ENCODE peak calls at places on chromosomes 1 and 21, in nine cellular contexts. C is upper lobe of left lung, U is left lung, N is pancreas, B is heart left ventricle, M is IMR-90, Z is heart right ventricle, F is GM23248, H is MM.1S. O is an unnamed sample. For H3K27me3 and H3K4me1, the result is how much of the 10 kb centered on the place peaks cover.

GRCh38 chr1:198088360-198089071 is 68.3 kb upstream of the NEK7 start:
- DNase-seq in N (no peak), H (peak), F (peak), U (peak), C (peak), B (no peak), Z (no peak), M (peak), O (no peak)

GRCh38 chr1:40014812-40015594 is 25.5 kb upstream of the CAP1 start:
- DNase-seq in M (peak), B (no peak), U (no peak), H (no peak), Z (no peak), N (no peak), C (no peak), F (peak), O (no peak)

GRCh38 chr21:45923146-45923545 is 58.4 kb upstream of the COL6A1 start:
- DNase-seq in M (peak), H (peak), U (peak), Z (peak), F (peak), N (peak), B (peak), C (peak), O (peak)

GRCh38 chr21:21712761-21713558 is 714.8 kb downstream of the NCAM2 start:
- DNase-seq in U (no peak), M (peak), C (no peak), Z (no peak), F (peak), B (no peak), N (no peak), H (no peak), O (no peak)

GRCh38 chr1:10734900-10735602 is 61.4 kb downstream of the CASZ1 start:
- DNase-seq in F (peak), Z (peak), B (peak), U (no peak), C (no peak), H (no peak), N (no peak), M (no peak), O (no peak)

GRCh38 chr1:69967245-69967766 is 238.1 kb downstream of the LRRC40 start:
- DNase-seq in F (peak), H (no peak), M (no peak), B (no peak), C (no peak), Z (no peak), U (no peak), N (no peak), O (no peak)

GRCh38 chr1:34019741-34020552 is 145.1 kb downstream of the CSMD2 start:
- DNase-seq in F (no peak), M (no peak), N (no peak), C (no peak), Z (no peak), B (no peak), U (no peak), H (no peak), O (no peak)

GRCh38 chr1:203744008-203744972 is 20.7 kb upstream of the LAX1 start:
- DNase-seq in U (peak), F (peak), H (peak), Z (peak), M (peak), N (no peak), B (peak), C (peak), O (peak)

GRCh38 chr1:176560681-176561080 is 97.7 kb downstream of the PAPPA2 start:
- DNase-seq in C (no peak), N (peak), U (no peak), Z (no peak), B (no peak), H (no peak), F (peak), M (no peak), O (no peak)

GRCh38 chr1:228646717-228647522 is 88.4 kb upstream of the RHOU start:
- DNase-seq in U (peak), H (peak), F (peak), M (peak), C (no peak), Z (no peak), N (peak), B (no peak), O (no peak)
- H3K27me3 ChIP-seq in U (half or more), H (under half), F (under half), M (under half), C (under half), Z (half or more), N (under half), B (half or more), O (under half)

GRCh38 chr1:56505792-56506191 is 73.6 kb downstream of the PLPP3 start:
- DNase-seq in C (no peak), M (no peak), B (no peak), N (no peak), Z (no peak), U (no peak), H (no peak), F (no peak), O (no peak)

GRCh38 chr1:56507925-56508522 is 71.3 kb downstream of the PLPP3 start:
- DNase-seq in N (no peak), B (no peak), H (no peak), M (no peak), F (no peak), C (no peak), U (no peak), Z (peak), O (no peak)

GRCh38 chr1:56506951-56507437 is 72.4 kb downstream of the PLPP3 start:
- DNase-seq in H (no peak), C (no peak), B (no peak), Z (no peak), M (no peak), N (no peak), U (no peak), F (no peak), O (no peak)

GRCh38 chr1:56508523-56508983 is 70.8 kb downstream of the PLPP3 start:
- DNase-seq in U (peak), H (no peak), Z (peak), F (peak), C (peak), M (peak), B (peak), N (peak), O (peak)

DNA sequence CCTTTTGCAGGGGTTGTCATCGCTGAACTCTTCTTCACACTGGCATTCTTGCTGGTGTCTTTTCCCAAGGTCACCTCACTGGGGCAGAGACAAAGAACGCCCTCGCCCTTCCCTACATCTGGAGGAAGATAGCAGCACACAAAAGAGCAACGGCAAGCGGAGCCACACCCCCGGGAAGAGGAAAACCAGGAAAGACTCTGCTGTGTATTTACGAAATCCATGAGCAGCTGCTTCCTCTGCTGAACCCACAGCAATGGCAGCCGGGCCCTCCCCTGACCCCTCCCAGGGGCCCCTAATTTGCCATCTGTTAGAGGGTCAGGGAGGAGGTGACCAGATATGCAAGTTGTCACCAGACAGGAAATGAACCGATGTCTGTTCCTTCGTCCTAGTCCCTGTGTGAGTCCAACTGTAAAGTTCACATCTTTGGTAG is 73.0 kb downstream of the PLPP3 start:
- DNase-seq in F (no peak), C (peak), U (peak), M (no peak), N (no peak), H (no peak), Z (peak), B (peak), O (peak)
- H3K4me1 ChIP-seq in F (under half), C (half or more), U (half or more), M (under half), N (under half), H (under half), Z (half or more), B (half or more), O (under half)

GRCh38 chr1:2451744-2452582 is 24.1 kb upstream of the PLCH2 start:
- DNase-seq in B (no peak), H (no peak), Z (no peak), F (peak), C (no peak), N (no peak), U (no peak), M (peak), O (no peak)
- H3K4me3 ChIP-seq in B (no peak), H (no peak), Z (no peak), F (no peak), C (no peak), N (no peak), U (no peak), M (no peak), O (no peak)

DNA sequence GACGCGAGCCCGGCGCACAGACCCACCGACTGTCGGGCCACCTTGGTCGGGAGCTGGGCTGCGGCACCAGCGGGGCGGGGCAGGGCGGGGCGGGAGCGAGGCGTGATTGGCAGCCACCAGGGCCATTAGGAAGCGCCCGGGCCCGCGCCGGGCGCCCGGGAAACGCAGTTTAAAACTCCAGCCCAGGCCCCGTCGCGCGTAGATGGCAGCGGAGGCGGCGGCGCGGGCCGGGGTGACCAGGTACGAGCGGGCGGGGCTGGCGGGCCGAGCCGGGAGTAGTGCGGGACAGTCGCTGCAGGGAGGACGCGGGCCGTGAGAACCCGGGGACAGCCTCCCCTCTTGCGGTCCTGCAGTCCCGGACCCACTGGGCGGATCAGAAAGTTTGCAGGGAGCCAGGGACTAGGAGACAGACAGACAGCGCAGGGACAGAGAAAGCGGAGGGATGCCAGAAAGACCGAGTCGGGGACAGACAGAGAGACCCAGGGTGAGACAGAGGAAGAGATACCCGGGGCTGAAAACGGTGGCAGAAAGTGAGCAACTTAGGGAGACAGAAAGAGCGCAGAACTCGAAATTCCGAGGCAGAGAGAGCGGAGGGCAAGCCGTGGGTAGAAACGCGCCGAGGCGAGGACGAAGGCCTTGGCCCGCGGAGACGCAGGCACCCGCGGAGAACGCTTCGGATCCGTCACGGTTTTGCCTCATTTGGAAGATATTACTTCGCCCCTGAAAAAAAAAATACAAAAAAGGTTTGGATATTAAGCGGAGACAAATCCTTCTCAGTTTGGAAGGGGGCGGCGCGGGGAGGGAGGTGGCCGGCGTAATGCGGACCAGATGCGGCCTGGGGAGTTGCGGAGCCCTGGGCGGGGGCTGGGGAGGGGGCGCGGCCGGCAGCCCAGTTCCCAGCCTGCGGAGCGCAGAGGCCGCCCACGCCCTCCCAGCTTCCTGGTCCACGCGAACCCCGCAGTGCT is at the start of gene DMBX1:
- DNase-seq in B (peak), M (no peak), C (peak), Z (peak), U (no peak), N (peak), H (peak), F (peak), O (peak)
- H3K27me3 ChIP-seq in B (half or more), M (half or more), C (half or more), Z (half or more), U (half or more), N (under half), H (half or more), F (half or more), O (under half)

DNA sequence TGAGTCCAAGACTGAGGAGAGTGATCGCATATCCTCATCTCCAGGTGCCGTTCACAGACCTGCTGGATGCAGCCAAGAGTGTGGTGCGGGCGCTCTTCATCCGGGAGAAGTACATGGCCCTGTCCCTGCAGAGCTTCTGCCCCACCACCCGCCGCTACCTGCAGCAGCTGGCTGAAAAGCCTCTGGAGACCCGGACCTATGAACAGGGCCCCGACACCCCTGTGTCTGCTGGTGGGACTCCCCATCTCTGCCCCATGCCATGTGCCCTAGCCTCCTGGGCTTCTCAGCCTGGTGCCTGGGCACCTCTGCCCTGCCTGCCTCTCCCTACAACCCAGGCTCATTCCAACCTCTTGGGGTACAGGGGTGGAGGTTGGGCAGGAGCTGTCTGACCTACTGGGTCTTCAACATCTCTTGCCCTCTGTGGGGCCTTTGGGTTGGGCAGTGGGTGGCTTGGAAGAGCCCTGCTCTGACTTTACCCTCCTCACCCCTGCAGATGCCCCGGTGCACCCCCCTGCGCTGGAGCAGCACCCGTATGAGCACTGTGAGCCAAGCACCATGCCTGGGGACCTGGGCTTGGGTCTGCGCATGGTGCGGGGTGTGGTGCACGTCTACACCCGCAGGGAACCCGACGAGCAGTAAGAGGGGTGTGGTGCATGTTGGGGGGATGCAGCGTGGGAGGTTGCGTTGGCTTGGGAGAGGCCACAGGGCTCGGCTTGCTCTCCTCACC is 7.2 kb downstream of the AMPD2 start:
- DNase-seq in C (no peak), M (no peak), Z (no peak), H (no peak), U (no peak), F (no peak), B (no peak), N (peak), O (no peak)
- H3K4me1 ChIP-seq in C (under half), M (under half), Z (under half), H (under half), U (under half), F (under half), B (under half), N (under half), O (under half)

GRCh38 chr1:21621761-21622436 is 47.3 kb downstream of the RAP1GAP start:
- DNase-seq in B (no peak), N (no peak), Z (no peak), H (no peak), M (no peak), C (no peak), F (no peak), U (no peak), O (no peak)
- H3K4me3 ChIP-seq in B (peak), N (peak), Z (no peak), H (no peak), M (no peak), C (no peak), F (no peak), U (peak), O (peak)

GRCh38 chr1:6969762-6970161 is 184.5 kb downstream of the CAMTA1 start:
- DNase-seq in F (no peak), C (no peak), Z (no peak), M (no peak), H (no peak), N (no peak), B (no peak), U (no peak), O (no peak)
- H3K27me3 ChIP-seq in F (under half), C (under half), Z (under half), M (under half), H (half or more), N (under half), B (under half), U (under half), O (under half)

GRCh38 chr1:89755593-89755992 is 65.2 kb upstream of the LRRC8D start:
- DNase-seq in N (no peak), Z (no peak), C (no peak), F (no peak), U (no peak), M (no peak), H (no peak), B (no peak), O (no peak)
- H3K4me1 ChIP-seq in N (under half), Z (under half), C (under half), F (under half), U (half or more), M (under half), H (under half), B (under half), O (under half)

DNA sequence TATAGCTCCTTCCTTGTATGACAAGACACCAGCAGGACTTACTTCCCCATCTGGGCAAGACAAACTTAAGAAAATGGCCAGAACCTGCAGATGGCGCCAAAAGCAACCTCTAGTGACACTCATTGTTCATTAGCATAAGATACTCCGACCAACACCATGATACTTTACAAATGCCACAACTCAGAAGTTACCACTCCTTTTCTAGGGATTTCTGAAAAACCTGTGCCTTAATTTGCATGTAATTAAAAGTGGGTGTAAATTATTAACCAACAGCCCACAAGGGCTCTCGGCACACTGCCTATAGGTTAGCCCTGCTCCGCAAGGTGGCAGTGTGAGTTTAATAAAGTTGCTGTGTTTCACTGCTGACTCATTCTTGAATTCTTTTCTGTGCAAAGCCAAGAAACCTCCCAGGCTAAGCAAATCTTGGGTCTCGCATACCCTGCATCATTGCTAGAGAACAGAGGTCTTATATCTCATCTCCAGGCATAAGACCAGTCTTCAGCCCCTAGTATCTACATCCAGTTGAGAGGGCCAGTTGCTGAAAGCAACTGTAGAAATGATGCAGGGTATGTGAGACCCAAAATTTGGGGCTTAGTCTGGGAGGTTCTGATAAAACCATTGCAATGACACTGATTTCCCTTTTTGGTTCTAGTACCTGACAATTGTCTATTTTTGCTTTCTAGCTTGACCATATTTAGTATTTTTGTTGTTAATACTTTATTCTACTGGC is 86.4 kb downstream of the FAF1 start:
- DNase-seq in F (peak), U (peak), N (peak), B (peak), H (peak), Z (peak), M (peak), C (peak), O (peak)
- H3K4me3 ChIP-seq in F (no peak), U (no peak), N (no peak), B (no peak), H (peak), Z (no peak), M (no peak), C (no peak), O (no peak)